ENCODE peak calls at places on chromosomes 2 and 18, in four cellular contexts. M, S, A and T are unnamed samples.

GRCh38 chr18:23067236-23067635 is 68.0 kb upstream of the CABLES1 start:
- DNase-seq in M (no peak), S (peak), A (no peak), T (no peak)

GRCh38 chr2:26770986-26771586 is 7.0 kb downstream of the SLC35F6 start:
- DNase-seq in M (peak), S (peak), A (peak), T (peak)

GRCh38 chr2:28423856-28424605 is 31.4 kb downstream of the FOSL2 start:
- DNase-seq in M (no peak), S (peak), A (peak), T (peak)

GRCh38 chr2:111118455-111119003 is 2.2 kb upstream of the BCL2L11 start:
- DNase-seq in M (no peak), S (no peak), A (no peak), T (no peak)

GRCh38 chr2:71157124-71157802 is 26.8 kb downstream of the MPHOSPH10 start:
- DNase-seq in M (no peak), S (peak), A (peak), T (peak)

GRCh38 chr2:236334122-236334876 is 70.1 kb upstream of the ASB18 start:
- DNase-seq in M (no peak), S (no peak), A (peak), T (no peak)

GRCh38 chr2:168136392-168136977 is 110.9 kb downstream of the STK39 start:
- DNase-seq in M (peak), S (peak), A (no peak), T (no peak)

GRCh38 chr2:152647417-152648010 is 69.7 kb downstream of the PRPF40A start:
- DNase-seq in M (no peak), S (no peak), A (peak), T (peak)

GRCh38 chr2:237546040-237546875 is 20.1 kb upstream of the PRLH start:
- DNase-seq in M (no peak), S (no peak), A (no peak), T (no peak)

GRCh38 chr2:111670776-111671175 is 213.2 kb downstream of the ANAPC1 start:
- DNase-seq in M (no peak), S (peak), A (no peak), T (no peak)

GRCh38 chr18:42274488-42275137 is 319.6 kb downstream of the PIK3C3 start:
- DNase-seq in M (peak), S (peak), A (no peak), T (no peak)

GRCh38 chr2:136164377-136164776 is 46.4 kb upstream of the CXCR4 start:
- DNase-seq in M (no peak), S (no peak), A (no peak), T (no peak)

GRCh38 chr18:36688020-36688965 is 140.5 kb downstream of the TPGS2 start:
- DNase-seq in M (peak), S (peak), A (peak), T (peak)

GRCh38 chr2:215967590-215968373 is 45.6 kb downstream of the MREG start:
- DNase-seq in M (peak), S (no peak), A (no peak), T (no peak)

GRCh38 chr2:194486316-194486715 is 1170.7 kb upstream of the SLC39A10 start:
- DNase-seq in M (no peak), S (no peak), A (no peak), T (no peak)

GRCh38 chr2:131042161-131042775 is 51.0 kb downstream of the FAM168B start:
- DNase-seq in M (peak), S (no peak), A (no peak), T (no peak)

GRCh38 chr2:8036366-8036765 is 645.5 kb upstream of the ID2 start:
- DNase-seq in M (no peak), S (no peak), A (no peak), T (no peak)

GRCh38 chr18:36176739-36177138 is 10.6 kb upstream of the MOCOS start:
- DNase-seq in M (peak), S (no peak), A (no peak), T (no peak)

GRCh38 chr18:25093131-25093530 is 258.8 kb downstream of the ZNF521 start:
- DNase-seq in M (no peak), S (no peak), A (no peak), T (no peak)

GRCh38 chr2:207952564-207953345 is 72.6 kb downstream of the PLEKHM3 start:
- DNase-seq in M (no peak), S (no peak), A (no peak), T (no peak)

GRCh38 chr18:3725100-3725499 is 275.1 kb downstream of the TGIF1 start:
- DNase-seq in M (no peak), S (peak), A (no peak), T (no peak)

GRCh38 chr2:148796735-148797512 is 78.1 kb upstream of the KIF5C start:
- DNase-seq in M (no peak), S (no peak), A (no peak), T (no peak)

GRCh38 chr2:65807942-65808341 is 375.5 kb upstream of the SPRED2 start:
- DNase-seq in M (no peak), S (no peak), A (no peak), T (no peak)

GRCh38 chr2:232315049-232315922 is 63.3 kb upstream of the ALPP start:
- DNase-seq in M (peak), S (no peak), A (peak), T (peak)

GRCh38 chr18:8212893-8213805 is 396.1 kb upstream of the RAB12 start:
- DNase-seq in M (peak), S (no peak), A (no peak), T (no peak)

GRCh38 chr18:74892066-74892627 is 294.5 kb downstream of the ZNF407 start:
- DNase-seq in M (no peak), S (no peak), A (no peak), T (no peak)

GRCh38 chr18:3692113-3692621 is 242.2 kb downstream of the TGIF1 start:
- DNase-seq in M (no peak), S (no peak), A (no peak), T (no peak)

GRCh38 chr2:122329266-122329665 is 573.8 kb downstream of the TSN start:
- DNase-seq in M (no peak), S (no peak), A (no peak), T (no peak)

GRCh38 chr2:27134781-27135470 is 490 bp upstream of the PREB start:
- DNase-seq in M (no peak), S (no peak), A (no peak), T (no peak)

GRCh38 chr2:23404426-23404825 is 19.4 kb downstream of the KLHL29 start:
- DNase-seq in M (peak), S (peak), A (peak), T (peak)

DNA sequence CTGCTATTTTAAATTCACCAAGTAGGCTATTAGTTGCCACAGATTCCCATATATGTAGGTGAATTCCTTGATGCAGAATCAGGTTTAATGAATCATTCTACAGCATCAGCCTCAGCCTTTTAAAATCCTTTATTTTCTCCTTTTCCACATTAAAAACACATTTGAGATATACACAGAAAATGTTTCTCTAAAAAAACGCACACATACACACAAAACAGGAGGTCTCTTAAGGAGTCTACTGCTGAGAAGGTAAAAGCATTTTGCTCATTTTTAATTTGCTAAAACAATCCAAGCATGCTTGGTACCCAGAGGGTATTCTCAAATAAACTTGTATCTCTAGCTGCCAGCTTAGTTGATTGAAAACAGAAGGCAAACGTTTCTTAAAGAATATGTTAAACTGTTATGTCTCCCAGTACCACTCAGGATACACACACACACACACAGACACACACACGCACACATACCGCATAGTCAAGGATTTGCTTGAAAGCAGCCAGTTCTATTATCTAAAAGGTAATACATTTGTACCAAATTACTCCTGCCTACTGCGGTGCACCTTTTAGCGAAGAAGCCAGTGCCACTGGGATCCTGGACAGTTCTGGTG is 106.8 kb upstream of the KCTD1 start:
- DNase-seq in M (no peak), S (no peak), A (no peak), T (no peak)
- H3K27ac ChIP-seq in M (no peak), S (no peak), A (peak), T (no peak)

DNA sequence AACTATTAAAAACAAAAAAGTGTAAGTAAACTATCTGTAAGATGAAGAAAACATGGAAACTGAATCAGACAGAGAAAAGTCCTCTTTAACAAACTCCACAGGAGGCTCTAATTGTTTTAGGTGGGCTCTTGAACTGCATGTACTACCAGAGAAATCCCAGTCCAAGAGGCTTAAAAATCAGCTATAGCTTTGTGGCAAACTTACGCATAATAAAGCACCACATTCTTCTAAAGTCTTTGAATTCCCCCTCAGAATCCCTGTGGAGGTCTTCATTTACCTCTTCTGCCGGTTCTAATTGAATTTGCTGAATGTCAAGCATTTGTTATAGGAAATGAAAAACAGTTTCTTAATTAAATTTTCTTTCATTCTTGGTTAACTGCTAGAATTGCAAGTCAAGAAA is 40.8 kb downstream of the CHN1 start:
- DNase-seq in M (no peak), S (no peak), A (no peak), T (no peak)
- H3K27ac ChIP-seq in M (no peak), S (no peak), A (no peak), T (no peak)

DNA sequence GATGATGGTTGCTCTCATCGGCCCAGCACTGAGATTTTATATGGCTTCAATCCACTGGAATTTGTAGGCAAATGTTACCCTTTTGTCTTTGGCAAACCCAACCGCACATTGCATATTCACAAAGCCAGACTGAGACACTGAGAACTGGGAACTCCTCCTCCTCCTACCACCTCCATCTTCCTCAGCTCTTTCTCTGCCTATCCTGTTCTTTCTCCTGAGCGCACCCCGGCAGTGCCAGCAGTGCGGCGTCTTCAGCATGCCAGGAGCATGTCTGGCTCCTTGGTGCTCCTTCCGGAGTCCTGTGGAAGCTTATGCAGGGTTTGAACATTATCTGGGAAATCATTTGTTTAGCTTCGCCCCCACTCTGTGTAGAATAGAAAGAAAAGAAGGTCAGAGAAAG is 50.8 kb downstream of the TRIB2 start:
- DNase-seq in M (no peak), S (no peak), A (no peak), T (no peak)
- H3K27ac ChIP-seq in M (no peak), S (no peak), A (no peak), T (no peak)

GRCh38 chr18:51163543-51163942 is 33.9 kb downstream of the MEX3C start:
- DNase-seq in M (no peak), S (no peak), A (no peak), T (no peak)

GRCh38 chr18:51165296-51165695 is 32.2 kb downstream of the MEX3C start:
- DNase-seq in M (no peak), S (no peak), A (no peak), T (no peak)

GRCh38 chr18:51160646-51161045 is 36.8 kb downstream of the MEX3C start:
- DNase-seq in M (no peak), S (no peak), A (peak), T (no peak)

GRCh38 chr18:51164327-51165290 is 32.9 kb downstream of the MEX3C start:
- DNase-seq in M (peak), S (peak), A (no peak), T (no peak)

DNA sequence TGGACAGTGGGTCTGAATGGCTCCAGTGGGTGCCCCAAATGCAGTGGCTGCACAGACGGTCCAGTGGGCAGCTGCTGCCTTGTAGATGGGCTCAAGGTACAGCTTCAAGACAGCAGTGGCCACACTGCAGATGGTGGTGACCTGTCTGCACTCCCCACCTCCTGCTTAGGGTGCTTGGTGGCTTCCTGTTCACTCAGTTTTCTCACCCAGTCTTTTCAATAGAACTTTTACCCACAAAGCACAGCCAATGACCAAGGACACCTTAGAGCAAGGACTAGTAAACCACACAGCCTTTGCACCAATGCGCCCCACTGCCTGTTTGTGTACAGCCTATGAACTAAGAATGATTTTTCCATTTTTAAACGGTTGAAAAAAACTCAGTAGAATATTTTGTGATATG is 34.9 kb downstream of the MEX3C start:
- DNase-seq in M (no peak), S (no peak), A (no peak), T (no peak)
- H3K27ac ChIP-seq in M (no peak), S (no peak), A (no peak), T (no peak)

DNA sequence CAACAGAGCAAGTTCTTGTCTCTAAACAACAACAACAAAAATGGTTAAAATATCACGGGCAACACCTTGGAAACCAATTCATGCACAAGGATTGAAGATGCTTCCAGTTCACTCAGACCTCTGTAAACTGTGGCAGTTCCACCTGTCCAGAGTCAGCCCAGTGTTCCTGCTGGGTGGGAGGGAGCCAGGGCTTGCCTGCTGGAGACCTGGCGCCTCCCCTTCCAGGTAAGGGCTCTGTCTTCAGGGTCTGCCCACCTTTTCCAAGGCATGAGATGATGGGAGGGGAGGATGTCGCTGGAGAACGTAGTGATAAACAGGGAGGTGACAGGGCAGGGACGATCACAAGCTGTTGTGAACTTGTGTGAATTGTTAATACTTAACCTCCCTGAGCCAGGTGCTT is 9.8 kb upstream of the GPC1 start:
- DNase-seq in M (no peak), S (no peak), A (no peak), T (peak)
- H3K27ac ChIP-seq in M (no peak), S (no peak), A (no peak), T (no peak)

GRCh38 chr2:196954001-196954400 is 27.5 kb upstream of the PGAP1 start:
- DNase-seq in M (no peak), S (no peak), A (no peak), T (no peak)

GRCh38 chr2:196951973-196952372 is 25.5 kb upstream of the PGAP1 start:
- DNase-seq in M (no peak), S (no peak), A (no peak), T (no peak)

GRCh38 chr2:196957881-196958525 is 31.5 kb upstream of the PGAP1 start:
- DNase-seq in M (no peak), S (no peak), A (no peak), T (no peak)

GRCh38 chr2:196957442-196957841 is 30.9 kb upstream of the PGAP1 start:
- DNase-seq in M (no peak), S (no peak), A (no peak), T (no peak)

GRCh38 chr2:196955036-196955435 is 28.5 kb upstream of the PGAP1 start:
- DNase-seq in M (peak), S (no peak), A (no peak), T (no peak)
- H3K27ac ChIP-seq in M (no peak), S (no peak), A (no peak), T (no peak)

GRCh38 chr2:197207106-197207505 is 103.5 kb downstream of the ANKRD44 start:
- DNase-seq in M (no peak), S (no peak), A (no peak), T (no peak)

GRCh38 chr2:197209274-197209673 is 101.3 kb downstream of the ANKRD44 start:
- DNase-seq in M (no peak), S (peak), A (no peak), T (no peak)

GRCh38 chr2:197208841-197209240 is 101.7 kb downstream of the ANKRD44 start:
- DNase-seq in M (peak), S (peak), A (no peak), T (no peak)

GRCh38 chr2:197208029-197208428 is 102.6 kb downstream of the ANKRD44 start:
- DNase-seq in M (no peak), S (peak), A (no peak), T (no peak)

GRCh38 chr2:197207608-197208007 is 103.0 kb downstream of the ANKRD44 start:
- DNase-seq in M (no peak), S (no peak), A (no peak), T (no peak)
- H3K27ac ChIP-seq in M (no peak), S (peak), A (no peak), T (no peak)

DNA sequence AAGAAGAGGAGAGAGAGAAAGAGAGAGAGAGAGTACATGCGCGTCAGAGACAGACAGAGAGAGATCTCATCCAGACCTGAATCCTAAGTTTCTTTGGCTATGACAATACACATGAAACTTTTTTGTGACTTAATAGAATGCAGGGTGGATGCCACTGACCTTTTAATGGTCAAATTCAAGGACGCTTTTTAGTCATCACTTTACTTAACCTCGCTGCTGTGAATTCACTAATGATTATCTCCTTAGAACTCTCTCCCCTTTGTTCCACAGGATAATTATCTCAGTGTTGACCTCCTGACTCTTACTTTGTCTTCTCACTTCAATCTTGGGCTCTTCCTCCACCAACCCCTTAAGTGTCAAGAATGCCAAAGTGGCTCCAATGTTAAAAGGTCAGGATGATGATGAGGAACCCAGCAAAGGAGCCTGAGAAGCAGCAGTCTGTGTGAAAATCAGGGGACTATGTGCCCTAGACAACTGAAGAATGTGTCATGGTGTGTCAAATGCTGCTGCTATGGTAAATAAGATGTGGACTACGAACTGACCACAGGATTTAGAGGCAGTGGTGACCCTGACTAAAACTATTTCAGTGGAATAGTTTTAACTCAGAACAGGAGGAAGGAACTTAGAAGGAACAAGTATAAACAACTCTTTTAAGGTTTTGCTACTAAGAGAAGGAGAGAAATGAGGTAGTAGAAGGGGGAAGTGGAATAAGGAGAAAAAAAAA is 382.1 kb downstream of the ZEB2 start:
- DNase-seq in M (no peak), S (no peak), A (no peak), T (no peak)
- H3K27ac ChIP-seq in M (no peak), S (no peak), A (peak), T (no peak)

GRCh38 chr2:144583741-144584453 is 64.0 kb upstream of the ZEB2 start:
- DNase-seq in M (peak), S (no peak), A (peak), T (no peak)

GRCh38 chr2:144583362-144583692 is 63.4 kb upstream of the ZEB2 start:
- DNase-seq in M (no peak), S (no peak), A (no peak), T (no peak)

GRCh38 chr2:144580521-144581153 is 60.7 kb upstream of the ZEB2 start:
- DNase-seq in M (no peak), S (peak), A (no peak), T (no peak)

GRCh38 chr2:144587306-144587705 is 67.4 kb upstream of the ZEB2 start:
- DNase-seq in M (no peak), S (no peak), A (no peak), T (no peak)

DNA sequence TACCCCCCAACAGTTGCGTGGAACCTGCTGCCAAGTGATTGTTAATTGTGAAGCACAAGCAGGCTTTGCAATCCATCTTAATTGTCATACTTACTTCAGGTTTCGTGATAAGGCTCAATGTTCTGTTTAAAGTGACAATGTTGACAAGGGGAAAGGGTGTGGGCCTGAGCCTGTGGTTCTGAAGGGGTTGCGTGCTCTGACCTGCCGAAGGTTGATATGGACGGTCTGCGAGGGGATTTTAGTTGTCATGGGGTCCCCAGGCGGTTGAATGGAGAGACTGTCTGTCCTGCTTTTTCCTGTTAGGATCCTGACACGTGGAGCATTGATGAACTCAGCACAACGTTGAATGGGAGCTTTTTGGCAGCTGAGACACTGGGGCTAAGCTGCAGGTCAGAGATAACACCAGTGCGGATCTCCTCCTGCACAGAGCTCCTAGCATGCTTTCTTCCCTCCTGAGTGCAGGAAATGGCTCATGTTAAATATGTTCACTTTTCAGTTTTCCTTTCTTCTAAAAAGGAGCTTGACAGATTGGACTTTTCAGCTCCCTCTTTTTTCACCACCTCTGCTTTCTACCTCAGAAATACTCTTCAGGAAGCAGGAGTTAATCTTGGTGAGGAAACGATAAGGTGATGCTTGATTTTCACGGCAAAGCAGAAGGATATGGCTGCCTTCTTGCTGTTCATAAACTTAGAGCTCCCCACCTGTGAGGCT is 62.9 kb upstream of the ZEB2 start:
- DNase-seq in M (no peak), S (no peak), A (no peak), T (no peak)
- H3K27ac ChIP-seq in M (no peak), S (no peak), A (no peak), T (no peak)